ENCODE peak calls at places on chromosomes 4 and X, in five cellular contexts. Q is ascending aorta, H is left lung, V is fibroblast of the aortic adventitia, N is A549. R is an unnamed sample.

GRCh38 chr4:110628321-110629213 is 5.7 kb upstream of the PITX2 start:
- DNase-seq in V (no peak), H (no peak), N (no peak), Q (no peak), R (no peak)

GRCh38 chr4:7128651-7129050 is 60.8 kb upstream of the GRPEL1 start:
- DNase-seq in V (no peak), N (no peak), Q (no peak), H (no peak), R (no peak)

GRCh38 chr4:108772402-108772801 is 9.5 kb upstream of the ETNPPL start:
- DNase-seq in V (no peak), H (no peak), N (no peak), Q (no peak), R (no peak)

GRCh38 chr4:16070203-16070602 is 13.6 kb downstream of the PROM1 start:
- DNase-seq in Q (no peak), N (no peak), V (no peak), H (no peak), R (no peak)

GRCh38 chr4:108205859-108206258 is 37.1 kb upstream of the LEF1 start:
- DNase-seq in N (no peak), Q (no peak), V (no peak), H (no peak), R (no peak)

GRCh38 chr4:130110760-130111159 is 1014.8 kb downstream of the C4orf33 start:
- DNase-seq in Q (no peak), H (no peak), N (no peak), V (no peak), R (no peak)

GRCh38 chr4:145452447-145453162 is 29.0 kb upstream of the SMAD1 start:
- DNase-seq in V (no peak), Q (no peak), N (no peak), H (no peak), R (no peak)

GRCh38 chr4:152850377-152850776 is 70.6 kb downstream of the ARFIP1 start:
- DNase-seq in H (peak; percentile 70), Q (no peak), N (no peak), V (peak; percentile 45), R (no peak)

GRCh38 chr4:29549308-29549707 is 1170.9 kb upstream of the PCDH7 start:
- DNase-seq in Q (no peak), N (no peak), H (no peak), V (peak; percentile 1), R (no peak)

GRCh38 chr4:1337376-1337831 is 9.6 kb upstream of the UVSSA start:
- DNase-seq in N (no peak), Q (no peak), H (no peak), V (no peak), R (no peak)

GRCh38 chrX:73446831-73447230 is at the start of gene CDX4:
- DNase-seq in Q (no peak), V (no peak), H (no peak), N (no peak), R (no peak)

GRCh38 chr4:72243641-72244040 is 211.8 kb downstream of the NPFFR2 start:
- DNase-seq in Q (no peak), V (no peak), H (no peak), N (no peak), R (no peak)

GRCh38 chrX:119942831-119943184 is 743 bp downstream of the NKAP start:
- DNase-seq in N (peak; percentile 14), Q (no peak), H (no peak), V (no peak), R (no peak)

GRCh38 chrX:50903387-50904027 is 7.0 kb upstream of the BMP15 start:
- DNase-seq in H (no peak), V (peak; percentile 7), N (peak; percentile 18), Q (no peak), R (no peak)

GRCh38 chr4:42397256-42397634 is at the start of gene SHISA3:
- DNase-seq in H (no peak), V (no peak), N (peak; percentile 4), Q (no peak), R (no peak)

GRCh38 chrX:129961180-129962083 is 21.0 kb upstream of the BCORL1 start:
- DNase-seq in Q (no peak), H (peak; percentile 77), V (no peak), N (peak; percentile 54), R (no peak)

GRCh38 chr4:37603711-37604110 is 82.5 kb downstream of the RELL1 start:
- DNase-seq in N (no peak), V (no peak), H (no peak), Q (no peak), R (no peak)

GRCh38 chrX:100654256-100654655 is 10.3 kb downstream of the SRPX2 start:
- DNase-seq in H (no peak), N (peak; percentile 18), Q (no peak), V (no peak), R (no peak)

DNA sequence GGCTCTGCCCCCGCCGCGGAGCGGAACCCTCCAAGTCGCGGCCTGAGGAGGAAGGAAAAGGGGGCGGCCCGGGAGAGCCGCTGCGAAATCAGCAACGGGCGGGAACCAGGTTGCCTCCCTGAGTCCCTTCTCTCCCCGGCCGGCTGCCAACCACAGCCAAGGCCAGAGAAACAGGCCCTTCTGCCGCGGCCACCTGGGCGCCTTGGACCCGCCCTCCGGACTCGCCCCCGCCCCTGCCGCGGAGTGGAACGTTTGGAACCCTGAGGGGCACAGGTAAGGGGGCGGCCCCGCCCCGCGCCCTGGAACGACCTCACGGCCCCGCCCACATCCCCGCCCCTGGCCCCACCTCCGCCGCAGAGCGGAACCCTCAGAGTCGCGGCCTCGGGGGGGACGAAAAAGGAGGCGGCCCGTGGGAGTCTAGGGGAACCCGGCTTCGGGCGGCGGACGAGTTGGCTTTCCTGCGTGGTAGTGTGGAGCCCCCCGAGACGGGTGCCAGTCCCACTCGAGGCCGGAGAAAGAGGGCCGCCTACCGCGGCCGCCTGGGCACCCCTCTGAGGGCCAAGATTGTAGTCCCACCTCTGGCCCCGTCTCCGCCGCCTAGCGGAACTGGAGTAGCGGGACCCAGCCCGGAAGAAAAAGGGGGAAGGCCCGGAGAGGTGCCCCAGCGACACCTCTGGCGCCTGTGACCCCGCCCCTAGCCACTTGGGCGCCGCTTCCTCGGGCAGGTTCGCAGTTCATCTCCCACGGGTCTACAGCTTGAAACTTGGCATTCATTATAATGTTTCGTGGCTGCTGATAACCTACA is 669 bp upstream of the PHKA2 start:
- DNase-seq in Q (peak; percentile 13), N (peak; percentile 81), H (peak; percentile 85), V (peak; percentile 67), R (peak; percentile 89)
- TF ChIP-seq CTCF in Q (peak; percentile 34), N (peak; percentile 25), H (peak; percentile 44), V (peak; percentile 56), R (peak; percentile 55)

GRCh38 chr4:55817691-55818090 is 1.9 kb upstream of the EXOC1L start:
- DNase-seq in V (no peak), H (no peak), N (no peak), Q (no peak), R (no peak)

GRCh38 chr4:55820260-55820659 is 670 bp downstream of the EXOC1L start:
- DNase-seq in V (no peak), H (no peak), N (no peak), Q (no peak), R (no peak)

GRCh38 chr4:55824865-55825264 is 5.3 kb downstream of the EXOC1L start:
- DNase-seq in V (no peak), Q (no peak), H (no peak), N (no peak), R (no peak)

GRCh38 chr4:55819634-55820033 is at the start of gene EXOC1L:
- DNase-seq in H (no peak), Q (no peak), V (peak; percentile 5), N (no peak), R (no peak)
- TF ChIP-seq CTCF in H (no peak), Q (no peak), V (no peak), N (no peak), R (no peak)

GRCh38 chrX:154091678-154092077 is 5.8 kb downstream of the MECP2 start:
- DNase-seq in Q (no peak), V (no peak), N (no peak), H (no peak), R (no peak)

GRCh38 chrX:154093965-154094364 is 3.6 kb downstream of the MECP2 start:
- DNase-seq in H (no peak), N (no peak), V (no peak), Q (no peak), R (no peak)

GRCh38 chrX:154094833-154095232 is 2.7 kb downstream of the MECP2 start:
- DNase-seq in V (no peak), H (no peak), N (no peak), Q (no peak), R (no peak)

GRCh38 chrX:154090731-154091130 is 6.8 kb downstream of the MECP2 start:
- DNase-seq in V (no peak), N (no peak), Q (no peak), H (no peak), R (no peak)

GRCh38 chrX:154092371-154092770 is 5.1 kb downstream of the MECP2 start:
- DNase-seq in H (no peak), Q (no peak), V (no peak), N (no peak), R (no peak)
- TF ChIP-seq CTCF in H (no peak), Q (no peak), V (no peak), N (no peak), R (no peak)

GRCh38 chr4:40299704-40300336 is 35.3 kb upstream of the CHRNA9 start:
- DNase-seq in Q (no peak), N (no peak), V (no peak), H (no peak), R (no peak)
- TF ChIP-seq CTCF in Q (no peak), N (no peak), V (no peak), H (no peak), R (no peak)

GRCh38 chr4:173289351-173289725 is 44.8 kb downstream of the HMGB2 start:
- DNase-seq in H (no peak), V (peak; percentile 56), N (no peak), Q (no peak), R (no peak)

GRCh38 chr4:173287486-173287885 is 46.7 kb downstream of the HMGB2 start:
- DNase-seq in N (no peak), V (no peak), Q (no peak), H (no peak), R (no peak)

GRCh38 chr4:173288296-173288695 is 45.9 kb downstream of the HMGB2 start:
- DNase-seq in Q (no peak), V (peak; percentile 76), N (peak; percentile 5), H (peak; percentile 45), R (no peak)

GRCh38 chr4:173284463-173284862 is 49.7 kb downstream of the HMGB2 start:
- DNase-seq in V (no peak), Q (no peak), N (no peak), H (no peak), R (no peak)

GRCh38 chr4:173288698-173289350 is 45.3 kb downstream of the HMGB2 start:
- DNase-seq in Q (no peak), V (no peak), N (no peak), H (no peak), R (no peak)
- TF ChIP-seq CTCF in Q (no peak), V (no peak), N (no peak), H (no peak), R (no peak)

DNA sequence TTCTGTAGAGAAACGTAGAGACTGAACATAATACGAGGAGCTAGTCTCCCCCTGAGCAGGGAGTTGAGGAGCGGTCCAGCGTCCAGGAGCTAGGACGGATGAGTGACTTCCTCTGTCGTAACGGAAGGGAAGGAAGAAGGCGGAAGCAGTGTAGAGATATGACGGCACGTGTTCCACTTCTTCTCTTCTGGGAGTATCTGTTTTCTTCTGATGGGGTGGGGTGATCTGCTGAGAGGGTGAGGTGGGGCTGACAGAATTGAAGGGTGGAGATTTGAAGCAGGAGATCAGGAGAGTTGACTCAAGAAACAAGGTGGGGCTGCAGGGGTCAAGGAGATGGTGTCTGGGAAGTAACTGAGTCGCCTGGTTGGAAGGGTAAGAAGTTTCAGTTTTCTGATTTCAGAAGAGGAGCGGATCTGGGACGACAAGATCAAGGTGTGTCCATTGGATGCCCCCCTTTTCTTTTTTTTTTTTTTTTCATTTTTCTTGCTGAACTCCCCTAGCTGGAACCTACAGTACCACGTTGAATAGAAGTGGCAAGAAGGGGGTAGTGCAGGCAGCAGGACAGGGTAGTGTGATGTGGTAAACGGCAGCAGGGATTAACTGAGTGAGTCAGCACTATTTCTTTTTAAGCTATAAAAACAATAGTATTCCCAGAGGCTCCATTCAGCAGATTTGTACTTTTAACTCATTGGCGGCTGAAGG is 50.7 kb upstream of the SETD7 start:
- DNase-seq in V (peak; percentile 74), Q (no peak), H (no peak), N (peak; percentile 58), R (no peak)
- TF ChIP-seq CTCF in V (peak; percentile 47), Q (no peak), H (peak; percentile 4), N (no peak), R (peak; percentile 23)